ENCODE peak calls at places on chromosomes 7 and 10, in seven cellular contexts. One of them, this sample, is unnamed.

GRCh38 chr10:21021843-21022594 is 124.9 kb upstream of the NEBL start:
- DNase-seq in HT1080: no peak
- DNase-seq in iris pigment epithelial cell: no peak
- DNase-seq in GM13977: no peak
- DNase-seq in NCI-H2107: no peak
- DNase-seq in kidney epithelial cell: no peak
- DNase-seq in substantia nigra: no peak
- DNase-seq in this sample: no peak

GRCh38 chr10:97869091-97870042 is 19.7 kb downstream of the GOLGA7B start:
- DNase-seq in HT1080: peak
- DNase-seq in kidney epithelial cell: peak
- DNase-seq in GM13977: peak
- DNase-seq in substantia nigra: no peak
- DNase-seq in NCI-H2107: peak
- DNase-seq in iris pigment epithelial cell: peak
- DNase-seq in this sample: peak

GRCh38 chr10:58585425-58585824 is 72.8 kb downstream of the BICC1 start:
- DNase-seq in GM13977: no peak
- DNase-seq in kidney epithelial cell: no peak
- DNase-seq in iris pigment epithelial cell: no peak
- DNase-seq in NCI-H2107: no peak
- DNase-seq in HT1080: no peak
- DNase-seq in substantia nigra: no peak
- DNase-seq in this sample: no peak

GRCh38 chr7:22865607-22865970 is 42.9 kb upstream of the TOMM7 start:
- DNase-seq in HT1080: no peak
- DNase-seq in kidney epithelial cell: no peak
- DNase-seq in iris pigment epithelial cell: no peak
- DNase-seq in GM13977: no peak
- DNase-seq in NCI-H2107: no peak
- DNase-seq in substantia nigra: no peak
- DNase-seq in this sample: no peak

GRCh38 chr7:22942191-22942590 is 71.7 kb downstream of the HYCC1 start:
- DNase-seq in kidney epithelial cell: no peak
- DNase-seq in iris pigment epithelial cell: no peak
- DNase-seq in substantia nigra: no peak
- DNase-seq in NCI-H2107: no peak
- DNase-seq in GM13977: no peak
- DNase-seq in HT1080: no peak
- DNase-seq in this sample: no peak

GRCh38 chr10:44925224-44925623 is 14.1 kb downstream of the TMEM72 start:
- DNase-seq in GM13977: no peak
- DNase-seq in kidney epithelial cell: no peak
- DNase-seq in iris pigment epithelial cell: no peak
- DNase-seq in NCI-H2107: no peak
- DNase-seq in HT1080: peak
- DNase-seq in substantia nigra: no peak
- DNase-seq in this sample: no peak

GRCh38 chr7:158365332-158365731 is 222.3 kb downstream of the PTPRN2 start:
- DNase-seq in kidney epithelial cell: no peak
- DNase-seq in NCI-H2107: no peak
- DNase-seq in HT1080: no peak
- DNase-seq in substantia nigra: no peak
- DNase-seq in iris pigment epithelial cell: no peak
- DNase-seq in GM13977: no peak
- DNase-seq in this sample: no peak

GRCh38 chr10:90319188-90319914 is 538.5 kb downstream of the HTR7 start:
- DNase-seq in NCI-H2107: no peak
- DNase-seq in HT1080: peak
- DNase-seq in substantia nigra: no peak
- DNase-seq in GM13977: no peak
- DNase-seq in iris pigment epithelial cell: peak
- DNase-seq in kidney epithelial cell: peak
- DNase-seq in this sample: peak

GRCh38 chr7:30428586-30429530 is 49.7 kb downstream of the NOD1 start:
- DNase-seq in substantia nigra: no peak
- DNase-seq in kidney epithelial cell: no peak
- DNase-seq in GM13977: no peak
- DNase-seq in iris pigment epithelial cell: no peak
- DNase-seq in NCI-H2107: no peak
- DNase-seq in HT1080: no peak
- DNase-seq in this sample: no peak

GRCh38 chr7:95045236-95045923 is 138.0 kb downstream of the PPP1R9A start:
- DNase-seq in HT1080: peak
- DNase-seq in NCI-H2107: no peak
- DNase-seq in iris pigment epithelial cell: no peak
- DNase-seq in GM13977: no peak
- DNase-seq in substantia nigra: no peak
- DNase-seq in kidney epithelial cell: no peak
- DNase-seq in this sample: no peak

GRCh38 chr7:21867816-21868646 is 77.7 kb downstream of the CDCA7L start:
- DNase-seq in iris pigment epithelial cell: no peak
- DNase-seq in substantia nigra: no peak
- DNase-seq in NCI-H2107: no peak
- DNase-seq in HT1080: no peak
- DNase-seq in GM13977: no peak
- DNase-seq in kidney epithelial cell: no peak
- DNase-seq in this sample: no peak

GRCh38 chr10:105706281-105707026 is 1065.4 kb downstream of the SORCS3 start:
- DNase-seq in HT1080: no peak
- DNase-seq in GM13977: no peak
- DNase-seq in NCI-H2107: no peak
- DNase-seq in kidney epithelial cell: no peak
- DNase-seq in substantia nigra: no peak
- DNase-seq in iris pigment epithelial cell: no peak
- DNase-seq in this sample: no peak

GRCh38 chr10:109899578-109900355 is 23.5 kb downstream of the XPNPEP1 start:
- DNase-seq in substantia nigra: no peak
- DNase-seq in kidney epithelial cell: no peak
- DNase-seq in GM13977: no peak
- DNase-seq in iris pigment epithelial cell: peak
- DNase-seq in NCI-H2107: no peak
- DNase-seq in HT1080: no peak
- DNase-seq in this sample: peak

GRCh38 chr7:47852330-47853245 is 95.7 kb downstream of the PKD1L1 start:
- DNase-seq in substantia nigra: no peak
- DNase-seq in kidney epithelial cell: no peak
- DNase-seq in GM13977: no peak
- DNase-seq in NCI-H2107: no peak
- DNase-seq in HT1080: no peak
- DNase-seq in iris pigment epithelial cell: no peak
- DNase-seq in this sample: no peak

GRCh38 chr10:7374795-7375194 is 36.0 kb downstream of the SFMBT2 start:
- DNase-seq in NCI-H2107: no peak
- DNase-seq in kidney epithelial cell: no peak
- DNase-seq in substantia nigra: no peak
- DNase-seq in HT1080: no peak
- DNase-seq in GM13977: no peak
- DNase-seq in iris pigment epithelial cell: no peak
- DNase-seq in this sample: peak

GRCh38 chr10:11335167-11335652 is 276.2 kb downstream of the USP6NL start:
- DNase-seq in kidney epithelial cell: no peak
- DNase-seq in substantia nigra: no peak
- DNase-seq in HT1080: peak
- DNase-seq in NCI-H2107: no peak
- DNase-seq in GM13977: no peak
- DNase-seq in iris pigment epithelial cell: peak
- DNase-seq in this sample: peak

GRCh38 chr7:129110575-129111376 is 33.7 kb upstream of the TSPAN33 start:
- DNase-seq in NCI-H2107: peak
- DNase-seq in kidney epithelial cell: no peak
- DNase-seq in iris pigment epithelial cell: peak
- DNase-seq in HT1080: no peak
- DNase-seq in substantia nigra: no peak
- DNase-seq in GM13977: no peak
- DNase-seq in this sample: peak

GRCh38 chr7:84188811-84189405 is 5.7 kb downstream of the SEMA3A start:
- DNase-seq in iris pigment epithelial cell: peak
- DNase-seq in GM13977: no peak
- DNase-seq in HT1080: no peak
- DNase-seq in NCI-H2107: no peak
- DNase-seq in kidney epithelial cell: no peak
- DNase-seq in substantia nigra: no peak
- DNase-seq in this sample: peak

GRCh38 chr10:88651131-88651541 is 13.1 kb upstream of the LIPF start:
- DNase-seq in kidney epithelial cell: peak
- DNase-seq in HT1080: peak
- DNase-seq in GM13977: no peak
- DNase-seq in NCI-H2107: no peak
- DNase-seq in iris pigment epithelial cell: peak
- DNase-seq in substantia nigra: no peak
- DNase-seq in this sample: peak

GRCh38 chr7:29496355-29497020 is 67.1 kb upstream of the PRR15 start:
- DNase-seq in kidney epithelial cell: no peak
- DNase-seq in NCI-H2107: no peak
- DNase-seq in HT1080: no peak
- DNase-seq in GM13977: no peak
- DNase-seq in iris pigment epithelial cell: no peak
- DNase-seq in substantia nigra: no peak
- DNase-seq in this sample: no peak

GRCh38 chr10:5501976-5502902 is 2.9 kb upstream of the CALML5 start:
- DNase-seq in substantia nigra: no peak
- DNase-seq in HT1080: peak
- DNase-seq in iris pigment epithelial cell: no peak
- DNase-seq in kidney epithelial cell: no peak
- DNase-seq in NCI-H2107: no peak
- DNase-seq in GM13977: no peak
- DNase-seq in this sample: peak

This sample was measured in fibroblast of villous mesenchyme.